ENCODE peak calls at places on chromosomes 16 and 17, in six cellular contexts. One of them, this sample, is unnamed.

GRCh38 chr16:66503030-66503429 is 46.9 kb downstream of the TK2 start:
- DNase-seq in NCI-H1105 treated with DMSO at 0.1 percent for 48 hours: no peak
- DNase-seq in activated CD4-positive, alpha-beta T cell treated with anti-CD3 and anti-CD28 coated beads for 48 hours: no peak
- DNase-seq in GM04503: no peak
- DNase-seq in body of pancreas: no peak
- DNase-seq in Daoy: no peak
- DNase-seq in this sample: no peak

GRCh38 chr16:24800586-24800985 is 45.2 kb upstream of the SLC5A11 start:
- DNase-seq in NCI-H1105 treated with DMSO at 0.1 percent for 48 hours: no peak
- DNase-seq in activated CD4-positive, alpha-beta T cell treated with anti-CD3 and anti-CD28 coated beads for 48 hours: no peak
- DNase-seq in GM04503: no peak
- DNase-seq in body of pancreas: no peak
- DNase-seq in Daoy: peak
- DNase-seq in this sample: peak

GRCh38 chr17:43531082-43531378 is 15.1 kb downstream of the ETV4 start:
- DNase-seq in NCI-H1105 treated with DMSO at 0.1 percent for 48 hours: no peak
- DNase-seq in activated CD4-positive, alpha-beta T cell treated with anti-CD3 and anti-CD28 coated beads for 48 hours: no peak
- DNase-seq in GM04503: no peak
- DNase-seq in body of pancreas: no peak
- DNase-seq in Daoy: no peak
- DNase-seq in this sample: no peak

GRCh38 chr16:49953090-49953489 is 71.9 kb upstream of the CNEP1R1 start:
- DNase-seq in NCI-H1105 treated with DMSO at 0.1 percent for 48 hours: no peak
- DNase-seq in activated CD4-positive, alpha-beta T cell treated with anti-CD3 and anti-CD28 coated beads for 48 hours: no peak
- DNase-seq in GM04503: no peak
- DNase-seq in body of pancreas: no peak
- DNase-seq in Daoy: no peak
- DNase-seq in this sample: no peak

GRCh38 chr16:72401079-72401361 is 229.1 kb upstream of the PMFBP1 start:
- DNase-seq in NCI-H1105 treated with DMSO at 0.1 percent for 48 hours: no peak
- DNase-seq in activated CD4-positive, alpha-beta T cell treated with anti-CD3 and anti-CD28 coated beads for 48 hours: no peak
- DNase-seq in GM04503: no peak
- DNase-seq in body of pancreas: no peak
- DNase-seq in Daoy: no peak
- DNase-seq in this sample: no peak

GRCh38 chr17:29039764-29040598 is 3.0 kb upstream of the PIPOX start:
- DNase-seq in NCI-H1105 treated with DMSO at 0.1 percent for 48 hours: no peak
- DNase-seq in activated CD4-positive, alpha-beta T cell treated with anti-CD3 and anti-CD28 coated beads for 48 hours: no peak
- DNase-seq in GM04503: peak
- DNase-seq in body of pancreas: no peak
- DNase-seq in Daoy: peak
- DNase-seq in this sample: peak

GRCh38 chr16:3762080-3762750 is 44.9 kb upstream of the TRAP1 start:
- DNase-seq in NCI-H1105 treated with DMSO at 0.1 percent for 48 hours: no peak
- DNase-seq in activated CD4-positive, alpha-beta T cell treated with anti-CD3 and anti-CD28 coated beads for 48 hours: no peak
- DNase-seq in GM04503: no peak
- DNase-seq in body of pancreas: no peak
- DNase-seq in Daoy: no peak
- DNase-seq in this sample: no peak

GRCh38 chr17:37543527-37544122 is 53.9 kb downstream of the DUSP14 start:
- DNase-seq in NCI-H1105 treated with DMSO at 0.1 percent for 48 hours: no peak
- DNase-seq in activated CD4-positive, alpha-beta T cell treated with anti-CD3 and anti-CD28 coated beads for 48 hours: no peak
- DNase-seq in GM04503: peak
- DNase-seq in body of pancreas: no peak
- DNase-seq in Daoy: no peak
- DNase-seq in this sample: no peak

GRCh38 chr17:72432143-72432604 is 311.4 kb downstream of the SOX9 start:
- DNase-seq in NCI-H1105 treated with DMSO at 0.1 percent for 48 hours: peak
- DNase-seq in activated CD4-positive, alpha-beta T cell treated with anti-CD3 and anti-CD28 coated beads for 48 hours: no peak
- DNase-seq in GM04503: no peak
- DNase-seq in body of pancreas: no peak
- DNase-seq in Daoy: peak
- DNase-seq in this sample: no peak

GRCh38 chr16:84054271-84054670 is 11.7 kb upstream of the SLC38A8 start:
- DNase-seq in NCI-H1105 treated with DMSO at 0.1 percent for 48 hours: no peak
- DNase-seq in activated CD4-positive, alpha-beta T cell treated with anti-CD3 and anti-CD28 coated beads for 48 hours: no peak
- DNase-seq in GM04503: no peak
- DNase-seq in body of pancreas: no peak
- DNase-seq in Daoy: no peak
- DNase-seq in this sample: no peak

GRCh38 chr17:58513391-58513912 is 986 bp downstream of the MTMR4 start:
- DNase-seq in NCI-H1105 treated with DMSO at 0.1 percent for 48 hours: no peak
- DNase-seq in activated CD4-positive, alpha-beta T cell treated with anti-CD3 and anti-CD28 coated beads for 48 hours: peak
- DNase-seq in GM04503: no peak
- DNase-seq in body of pancreas: no peak
- DNase-seq in Daoy: no peak
- DNase-seq in this sample: no peak

GRCh38 chr17:76474894-76475293 is 7.5 kb downstream of the AANAT start:
- DNase-seq in NCI-H1105 treated with DMSO at 0.1 percent for 48 hours: no peak
- DNase-seq in activated CD4-positive, alpha-beta T cell treated with anti-CD3 and anti-CD28 coated beads for 48 hours: no peak
- DNase-seq in GM04503: no peak
- DNase-seq in body of pancreas: no peak
- DNase-seq in Daoy: no peak
- DNase-seq in this sample: no peak

GRCh38 chr17:79027274-79027924 is 3.4 kb downstream of the C1QTNF1 start:
- DNase-seq in NCI-H1105 treated with DMSO at 0.1 percent for 48 hours: no peak
- DNase-seq in activated CD4-positive, alpha-beta T cell treated with anti-CD3 and anti-CD28 coated beads for 48 hours: no peak
- DNase-seq in GM04503: no peak
- DNase-seq in body of pancreas: peak
- DNase-seq in Daoy: peak
- DNase-seq in this sample: peak